ENCODE peak calls at places on chromosomes 1 and 21, in eight cellular contexts. T, B, C, E, L, F, D and Q are unnamed samples.

GRCh38 chr1:115300087-115300856 is 37.8 kb downstream of the NGF start:
- DNase-seq in C (no peak), D (no peak), B (no peak), T (no peak), F (no peak), E (no peak), L (peak), Q (no peak)

GRCh38 chr1:153422450-153423068 is 6.2 kb downstream of the S100A7A start:
- DNase-seq in E (peak), T (peak), F (peak), B (peak), L (peak), D (peak), C (peak), Q (no peak)

GRCh38 chr1:154534263-154534844 is 24.1 kb downstream of the UBE2Q1 start:
- DNase-seq in B (peak), L (peak), C (peak), E (peak), D (peak), T (no peak), F (no peak), Q (no peak)

GRCh38 chr1:59122527-59122926 is 174.4 kb upstream of the FGGY start:
- DNase-seq in C (no peak), L (no peak), B (no peak), T (no peak), E (no peak), D (no peak), F (no peak), Q (no peak)

GRCh38 chr1:40795811-40796586 is 12.4 kb downstream of the KCNQ4 start:
- DNase-seq in E (no peak), L (no peak), C (no peak), T (no peak), B (no peak), F (no peak), D (no peak), Q (no peak)

GRCh38 chr1:206633708-206634121 is 1.6 kb upstream of the DYRK3 start:
- DNase-seq in L (peak), F (no peak), B (no peak), C (no peak), E (no peak), D (peak), T (no peak), Q (no peak)

GRCh38 chr1:173202430-173203145 is 4.5 kb downstream of the TNFSF4 start:
- DNase-seq in C (peak), E (no peak), T (no peak), L (peak), D (peak), B (peak), F (no peak), Q (no peak)

GRCh38 chr1:35431173-35431599 is 126.0 kb downstream of the KIAA0319L start:
- DNase-seq in L (peak), C (no peak), E (no peak), D (no peak), T (no peak), B (no peak), F (no peak), Q (no peak)

GRCh38 chr1:77509051-77509492 is 173.4 kb downstream of the ZZZ3 start:
- DNase-seq in L (no peak), T (no peak), E (no peak), F (no peak), B (no peak), D (no peak), C (no peak), Q (no peak)

GRCh38 chr1:33819290-33819912 is 44.5 kb upstream of the HMGB4 start:
- DNase-seq in L (peak), E (no peak), B (no peak), C (no peak), D (no peak), T (no peak), F (no peak), Q (no peak)

GRCh38 chr21:41895643-41896493 is 16.7 kb upstream of the PRDM15 start:
- DNase-seq in D (no peak), E (peak), T (peak), C (no peak), F (peak), L (peak), B (no peak), Q (no peak)

GRCh38 chr1:58074702-58075578 is 471.6 kb downstream of the OMA1 start:
- DNase-seq in F (no peak), L (no peak), B (no peak), C (no peak), E (no peak), T (no peak), D (no peak), Q (no peak)

GRCh38 chr1:36492491-36492890 is 9.8 kb upstream of the CSF3R start:
- DNase-seq in L (peak), E (no peak), D (no peak), B (no peak), T (no peak), F (no peak), C (no peak), Q (peak)

DNA sequence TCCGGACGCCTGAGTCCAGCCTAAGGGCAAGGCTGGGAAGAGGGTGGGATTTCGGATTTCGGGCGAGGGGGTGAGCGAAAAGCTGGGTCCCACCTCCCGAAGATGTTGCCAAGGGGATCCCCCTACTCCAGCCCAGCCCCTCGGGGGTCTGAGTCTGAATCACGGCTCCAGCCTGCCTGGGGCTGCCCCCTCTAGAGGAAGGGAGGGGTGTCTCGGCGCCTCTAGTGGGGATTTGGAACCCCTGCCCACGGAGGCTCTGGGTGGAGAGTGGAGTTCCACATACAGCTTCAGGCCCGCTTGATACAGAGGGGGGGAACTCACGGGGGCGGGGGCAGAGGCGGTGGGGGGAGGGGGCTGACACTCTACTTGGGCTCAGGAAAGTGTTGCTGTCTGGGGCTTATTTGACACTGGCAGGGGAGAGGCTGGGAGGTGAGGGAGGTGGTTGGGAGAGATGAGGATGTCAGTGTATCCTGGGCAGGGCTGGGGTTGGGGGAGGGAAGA is 686 bp downstream of the KIRREL1 start:
- DNase-seq in C (peak), T (no peak), D (peak), E (peak), B (no peak), F (no peak), L (peak), Q (no peak)
- TF ChIP-seq CTCF in C (no peak), T (no peak), D (no peak), E (no peak), B (no peak), F (no peak), L (peak), Q (no peak)

GRCh38 chr1:8815582-8816285 is 1.7 kb downstream of the RERE start:
- DNase-seq in E (no peak), T (no peak), C (no peak), D (no peak), F (no peak), L (peak), B (no peak), Q (no peak)

GRCh38 chr1:8816306-8816705 is 1.1 kb downstream of the RERE start:
- DNase-seq in D (peak), B (no peak), C (no peak), T (no peak), L (no peak), E (no peak), F (no peak), Q (no peak)

GRCh38 chr1:8813991-8814390 is 3.4 kb downstream of the RERE start:
- DNase-seq in B (no peak), E (no peak), L (no peak), D (no peak), C (no peak), F (no peak), T (no peak), Q (no peak)

GRCh38 chr1:8813016-8813763 is 4.2 kb downstream of the RERE start:
- DNase-seq in B (no peak), D (no peak), F (no peak), L (no peak), E (no peak), C (no peak), T (no peak), Q (no peak)

GRCh38 chr1:8814870-8815269 is 2.6 kb downstream of the RERE start:
- DNase-seq in L (peak), F (no peak), T (no peak), B (no peak), E (no peak), D (no peak), C (no peak), Q (no peak)
- TF ChIP-seq CTCF in L (peak), F (no peak), T (no peak), B (peak), E (no peak), D (no peak), C (no peak), Q (no peak)

DNA sequence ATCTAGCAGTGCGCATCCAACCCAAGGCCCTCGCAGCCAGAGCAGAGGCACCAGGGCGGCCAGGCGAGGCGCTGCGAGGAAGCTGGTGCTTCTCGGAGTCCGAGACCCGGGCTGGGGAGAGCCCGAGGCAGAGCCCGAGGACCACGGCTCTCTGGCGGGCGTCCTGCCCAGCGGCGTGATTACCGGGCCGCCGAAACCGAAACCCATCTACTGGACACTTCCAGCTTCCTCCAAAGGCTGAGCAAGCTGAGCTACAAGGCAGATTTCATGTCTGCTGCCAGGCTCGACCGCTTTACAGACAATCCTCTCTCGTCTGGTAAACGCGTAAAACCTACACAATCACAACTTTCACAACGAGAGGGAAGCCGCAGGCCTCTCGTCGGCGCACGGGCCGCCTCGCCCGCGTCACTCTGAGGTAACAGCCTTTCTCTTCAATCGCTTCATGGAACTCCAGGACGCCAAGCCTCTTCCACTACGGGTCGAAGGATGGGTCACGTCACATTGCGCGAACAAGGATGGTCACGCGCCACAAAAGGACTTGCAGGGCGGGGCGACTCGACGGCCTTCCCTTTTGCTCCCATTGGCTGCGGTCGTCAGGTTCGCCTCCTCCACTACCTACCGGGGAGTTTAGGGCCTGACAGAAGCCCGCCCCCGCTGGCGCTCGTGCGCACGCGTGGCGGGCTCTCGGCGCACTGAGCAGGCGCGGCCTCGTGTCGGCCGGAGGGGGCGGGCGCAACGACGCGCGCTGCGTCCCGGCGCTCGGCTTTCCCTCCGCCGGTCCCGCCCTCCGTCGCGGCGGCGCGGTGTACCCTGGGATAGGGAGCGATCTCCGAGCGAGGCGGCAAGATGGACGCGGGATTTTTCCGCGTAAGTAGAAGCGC is at the start of gene SRRM1:
- DNase-seq in T (peak), D (peak), F (peak), L (peak), B (peak), E (peak), C (peak), Q (peak)
- TF ChIP-seq CTCF in T (no peak), D (no peak), F (no peak), L (no peak), B (peak), E (no peak), C (no peak), Q (no peak)

GRCh38 chr1:156123356-156124196 is 9.1 kb downstream of the LMNA start:
- DNase-seq in C (no peak), B (no peak), D (peak), L (peak), T (peak), E (no peak), F (peak), Q (peak)
- TF ChIP-seq CTCF in C (no peak), B (peak), D (peak), L (peak), T (no peak), E (peak), F (no peak), Q (peak)

DNA sequence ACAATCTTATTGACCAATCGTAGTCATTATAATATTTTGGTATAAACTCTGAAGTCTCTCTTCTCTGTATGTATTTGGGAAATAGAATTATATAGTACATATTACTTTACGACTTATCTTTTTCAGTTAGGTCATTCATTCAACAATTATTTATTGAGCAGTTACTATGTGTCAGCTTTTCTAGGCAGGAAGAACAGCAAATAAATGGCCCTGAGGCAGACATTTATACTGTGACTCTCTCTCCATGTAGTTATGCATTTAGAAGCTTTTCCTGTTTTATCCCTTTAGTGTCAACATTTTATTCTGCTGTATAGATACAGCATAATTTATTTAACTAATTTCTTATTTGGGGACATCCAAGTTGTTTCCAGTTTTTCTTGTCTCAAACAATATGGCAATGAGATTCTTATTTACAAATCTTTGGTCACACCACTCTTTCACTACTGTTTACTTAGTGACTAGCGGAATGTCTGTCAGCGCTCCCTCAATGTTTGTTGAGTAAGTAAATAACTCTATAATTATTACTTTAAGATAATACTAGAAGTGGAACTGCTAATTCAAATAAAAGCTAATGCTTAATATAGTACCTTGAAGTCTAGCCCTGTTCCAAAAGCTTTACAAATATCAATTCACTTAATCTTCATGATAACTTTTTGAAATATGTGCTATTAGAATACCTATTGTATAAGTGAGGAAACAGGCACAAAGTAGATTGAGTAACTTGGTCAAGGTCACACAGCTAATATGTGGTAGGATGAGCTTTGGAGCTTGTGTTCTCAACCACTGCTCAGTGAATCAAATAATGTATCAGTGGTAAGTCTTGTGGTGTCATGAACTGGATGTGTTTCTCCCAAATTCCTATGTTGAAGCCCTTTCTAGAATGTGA is 465.6 kb downstream of the SIPA1L2 start:
- DNase-seq in B (no peak), E (no peak), F (no peak), L (no peak), T (no peak), C (no peak), D (no peak), Q (no peak)
- TF ChIP-seq CTCF in B (no peak), E (no peak), F (no peak), L (no peak), T (no peak), C (no peak), D (no peak), Q (no peak)

DNA sequence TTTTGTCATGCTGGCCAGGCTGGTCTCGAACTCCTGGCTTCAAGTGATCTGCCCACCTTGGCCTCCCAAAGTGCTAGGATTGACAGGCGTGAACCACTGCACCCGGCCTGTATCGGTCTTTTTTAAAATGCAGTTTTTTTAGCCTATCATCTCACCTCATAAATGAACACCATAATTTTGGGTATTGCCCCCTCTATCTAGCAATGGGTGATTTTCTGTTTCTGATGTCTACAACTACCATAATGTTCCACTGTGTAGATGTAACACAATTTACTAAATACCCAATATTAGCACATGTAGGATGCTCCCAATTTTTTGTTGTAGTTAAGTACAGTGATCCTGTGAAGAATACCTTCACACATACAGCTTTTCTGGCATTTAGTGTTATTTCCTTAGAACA is 2.0 kb upstream of the CAMTA1 start:
- DNase-seq in C (no peak), E (no peak), L (no peak), T (no peak), B (no peak), F (no peak), D (no peak), Q (no peak)
- TF ChIP-seq CTCF in C (no peak), E (no peak), L (no peak), T (no peak), B (no peak), F (no peak), D (no peak), Q (no peak)

DNA sequence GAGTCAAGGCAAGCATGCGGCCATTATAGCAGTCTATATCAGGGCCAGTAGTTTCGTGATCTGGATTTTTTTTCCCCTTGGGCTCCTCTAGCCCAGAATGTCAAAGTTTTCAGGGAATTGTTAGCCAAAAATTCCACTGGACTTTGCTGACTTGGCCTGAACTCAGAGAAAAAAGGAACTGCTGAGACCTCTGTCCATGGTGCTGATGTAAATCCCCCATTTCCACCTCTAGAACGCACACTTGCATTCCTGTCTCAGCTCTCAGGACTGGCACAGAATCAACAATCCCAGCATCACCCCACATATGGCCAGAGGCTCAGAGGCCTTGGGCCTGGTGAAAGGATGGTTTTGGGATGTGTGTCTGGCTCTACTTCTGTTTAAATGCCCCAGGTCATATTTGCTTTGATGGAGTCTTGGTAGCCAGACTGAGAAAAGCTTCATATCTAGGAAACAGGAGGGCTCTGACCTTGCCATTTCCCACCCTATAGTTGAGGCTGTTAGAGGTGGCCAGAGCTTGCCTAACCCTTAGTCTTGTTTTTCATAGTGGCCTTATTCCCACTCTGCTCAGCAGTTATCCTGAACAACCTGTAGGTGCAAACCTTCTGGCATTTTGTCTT is 16.9 kb upstream of the EFCAB14 start:
- DNase-seq in D (peak), T (no peak), E (peak), L (peak), F (peak), B (peak), C (peak), Q (no peak)
- TF ChIP-seq CTCF in D (no peak), T (no peak), E (no peak), L (peak), F (no peak), B (peak), C (no peak), Q (peak)